ENCODE peak calls at places on chromosomes 6 and 20, in nine cellular contexts. One of them, this sample, is unnamed. For H3K4me1, the result is how much of the 10 kb centered on the place peaks cover.

GRCh38 chr20:6169251-6169650 is 46.4 kb upstream of the FERMT1 start:
- ATAC-seq in left lung: no peak
- ATAC-seq in body of pancreas: no peak
- ATAC-seq in HCT116: peak
- ATAC-seq in IMR-90: peak
- ATAC-seq in upper lobe of right lung: no peak
- ATAC-seq in A549: peak
- ATAC-seq in lower lobe of right lung: no peak
- ATAC-seq in GM12878: peak
- ATAC-seq in this sample: no peak

GRCh38 chr20:13799974-13800373 is 15.1 kb downstream of the NDUFAF5 start:
- ATAC-seq in left lung: no peak
- ATAC-seq in body of pancreas: no peak
- ATAC-seq in HCT116: no peak
- ATAC-seq in IMR-90: no peak
- ATAC-seq in upper lobe of right lung: no peak
- ATAC-seq in A549: peak
- ATAC-seq in lower lobe of right lung: no peak
- ATAC-seq in GM12878: no peak
- ATAC-seq in this sample: no peak

GRCh38 chr20:1817577-1818211 is 77.5 kb upstream of the SIRPA start:
- ATAC-seq in left lung: no peak
- ATAC-seq in body of pancreas: no peak
- ATAC-seq in HCT116: no peak
- ATAC-seq in IMR-90: no peak
- ATAC-seq in upper lobe of right lung: no peak
- ATAC-seq in A549: no peak
- ATAC-seq in lower lobe of right lung: no peak
- ATAC-seq in GM12878: no peak
- ATAC-seq in this sample: no peak

GRCh38 chr6:147282566-147282959 is 78.3 kb downstream of the STXBP5 start:
- ATAC-seq in left lung: no peak
- ATAC-seq in body of pancreas: no peak
- ATAC-seq in HCT116: no peak
- ATAC-seq in IMR-90: no peak
- ATAC-seq in upper lobe of right lung: no peak
- ATAC-seq in A549: no peak
- ATAC-seq in lower lobe of right lung: no peak
- ATAC-seq in GM12878: no peak
- ATAC-seq in this sample: no peak

GRCh38 chr20:43975096-43975768 is 60.6 kb downstream of the TOX2 start:
- ATAC-seq in left lung: no peak
- ATAC-seq in body of pancreas: no peak
- ATAC-seq in HCT116: peak
- ATAC-seq in IMR-90: peak
- ATAC-seq in upper lobe of right lung: no peak
- ATAC-seq in A549: peak
- ATAC-seq in lower lobe of right lung: no peak
- ATAC-seq in GM12878: no peak
- ATAC-seq in this sample: no peak

GRCh38 chr6:83429857-83430605 is 820 bp downstream of the ME1 start:
- ATAC-seq in left lung: peak
- ATAC-seq in body of pancreas: peak
- ATAC-seq in HCT116: peak
- ATAC-seq in IMR-90: peak
- ATAC-seq in upper lobe of right lung: peak
- ATAC-seq in A549: peak
- ATAC-seq in lower lobe of right lung: peak
- ATAC-seq in GM12878: peak
- ATAC-seq in this sample: no peak

GRCh38 chr20:23783447-23783846 is 32.7 kb upstream of the CST1 start:
- ATAC-seq in left lung: no peak
- ATAC-seq in body of pancreas: no peak
- ATAC-seq in HCT116: no peak
- ATAC-seq in IMR-90: no peak
- ATAC-seq in upper lobe of right lung: no peak
- ATAC-seq in A549: no peak
- ATAC-seq in lower lobe of right lung: no peak
- ATAC-seq in GM12878: no peak
- ATAC-seq in this sample: no peak

GRCh38 chr6:40611912-40612311 is 24.7 kb upstream of the LRFN2 start:
- ATAC-seq in left lung: no peak
- ATAC-seq in body of pancreas: no peak
- ATAC-seq in HCT116: no peak
- ATAC-seq in IMR-90: no peak
- ATAC-seq in upper lobe of right lung: peak
- ATAC-seq in A549: no peak
- ATAC-seq in lower lobe of right lung: no peak
- ATAC-seq in GM12878: no peak
- ATAC-seq in this sample: peak

DNA sequence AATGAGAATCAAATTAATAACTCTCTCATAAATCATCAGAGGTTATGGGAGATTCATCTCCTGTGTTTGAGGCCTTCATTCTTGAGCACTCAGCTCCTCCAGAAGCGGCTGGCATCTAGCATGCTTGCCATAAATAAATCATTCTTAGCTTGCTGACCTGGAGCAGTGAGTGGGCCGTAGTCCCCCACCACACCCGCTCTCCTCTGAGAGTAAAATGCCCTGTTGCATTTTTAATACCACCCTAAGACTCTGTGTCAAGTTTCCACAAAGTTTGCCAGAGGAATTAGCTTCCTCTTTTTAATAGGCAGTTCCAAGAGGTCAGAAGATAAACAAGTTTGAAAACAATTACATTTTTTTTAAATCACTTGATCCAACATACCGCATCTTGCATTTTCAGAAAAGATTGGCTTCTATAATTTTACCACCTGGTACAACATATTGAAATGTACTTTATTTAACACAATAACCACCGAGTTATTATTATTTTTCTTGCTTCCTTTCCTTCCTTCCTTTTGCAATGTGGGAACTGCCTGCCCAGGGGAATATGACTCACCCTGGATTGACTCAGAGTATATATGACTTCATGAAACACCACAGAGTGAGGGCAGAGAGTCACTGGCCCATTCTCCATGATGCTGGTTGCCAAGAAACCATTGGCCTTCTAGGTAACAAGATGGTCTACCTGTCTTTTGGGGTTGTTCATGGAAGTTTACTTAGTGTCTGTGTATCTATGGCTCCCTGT is 29.4 kb upstream of the CLIC5 start:
- ATAC-seq in left lung: peak
- ATAC-seq in body of pancreas: peak
- ATAC-seq in HCT116: peak
- ATAC-seq in IMR-90: peak
- ATAC-seq in upper lobe of right lung: peak
- ATAC-seq in A549: peak
- ATAC-seq in lower lobe of right lung: peak
- ATAC-seq in GM12878: no peak
- ATAC-seq in this sample: peak
- H3K27ac ChIP-seq in left lung: peak
- H3K27ac ChIP-seq in body of pancreas: no peak
- H3K27ac ChIP-seq in HCT116: no peak
- H3K27ac ChIP-seq in IMR-90: no peak
- H3K27ac ChIP-seq in upper lobe of right lung: peak
- H3K27ac ChIP-seq in A549: no peak
- H3K27ac ChIP-seq in lower lobe of right lung: peak
- H3K27ac ChIP-seq in GM12878: no peak
- H3K27ac ChIP-seq in this sample: peak

GRCh38 chr6:121482004-121482693 is 46.7 kb downstream of the GJA1 start:
- ATAC-seq in left lung: peak
- ATAC-seq in body of pancreas: no peak
- ATAC-seq in HCT116: no peak
- ATAC-seq in IMR-90: peak
- ATAC-seq in upper lobe of right lung: no peak
- ATAC-seq in A549: peak
- ATAC-seq in lower lobe of right lung: no peak
- ATAC-seq in GM12878: no peak
- ATAC-seq in this sample: no peak

GRCh38 chr6:121479486-121480098 is 44.1 kb downstream of the GJA1 start:
- ATAC-seq in left lung: no peak
- ATAC-seq in body of pancreas: no peak
- ATAC-seq in HCT116: peak
- ATAC-seq in IMR-90: no peak
- ATAC-seq in upper lobe of right lung: no peak
- ATAC-seq in A549: peak
- ATAC-seq in lower lobe of right lung: no peak
- ATAC-seq in GM12878: no peak
- ATAC-seq in this sample: no peak

GRCh38 chr6:121485359-121485809 is 49.9 kb downstream of the GJA1 start:
- ATAC-seq in left lung: no peak
- ATAC-seq in body of pancreas: no peak
- ATAC-seq in HCT116: peak
- ATAC-seq in IMR-90: no peak
- ATAC-seq in upper lobe of right lung: no peak
- ATAC-seq in A549: peak
- ATAC-seq in lower lobe of right lung: no peak
- ATAC-seq in GM12878: no peak
- ATAC-seq in this sample: no peak

GRCh38 chr6:121480099-121480713 is 44.8 kb downstream of the GJA1 start:
- ATAC-seq in left lung: no peak
- ATAC-seq in body of pancreas: no peak
- ATAC-seq in HCT116: peak
- ATAC-seq in IMR-90: no peak
- ATAC-seq in upper lobe of right lung: no peak
- ATAC-seq in A549: peak
- ATAC-seq in lower lobe of right lung: no peak
- ATAC-seq in GM12878: no peak
- ATAC-seq in this sample: no peak

DNA sequence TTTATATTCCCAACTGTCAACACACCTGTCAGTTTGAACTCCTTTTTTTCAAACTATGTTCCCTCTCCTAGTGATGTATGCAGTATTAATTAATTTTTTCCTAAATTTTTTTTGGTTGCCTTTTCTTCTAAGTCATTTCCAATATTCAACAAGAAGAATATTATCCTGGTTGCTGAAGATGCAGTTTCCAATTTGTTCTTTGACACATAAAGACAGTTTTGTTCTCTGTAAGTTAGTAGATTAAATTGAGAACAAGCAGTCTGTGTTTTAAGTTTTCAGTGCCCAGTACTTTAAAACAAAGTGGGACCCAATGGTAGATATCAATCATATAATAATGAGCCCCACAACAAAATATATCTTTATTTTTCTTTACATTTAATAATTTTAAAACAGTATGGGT is 47.3 kb downstream of the GJA1 start:
- ATAC-seq in left lung: no peak
- ATAC-seq in body of pancreas: no peak
- ATAC-seq in HCT116: no peak
- ATAC-seq in IMR-90: no peak
- ATAC-seq in upper lobe of right lung: no peak
- ATAC-seq in A549: no peak
- ATAC-seq in lower lobe of right lung: no peak
- ATAC-seq in GM12878: no peak
- ATAC-seq in this sample: no peak
- TF ChIP-seq CTCF in left lung: no peak
- TF ChIP-seq CTCF in body of pancreas: no peak
- TF ChIP-seq CTCF in HCT116: no peak
- TF ChIP-seq CTCF in IMR-90: no peak
- TF ChIP-seq CTCF in upper lobe of right lung: no peak
- TF ChIP-seq CTCF in A549: no peak
- TF ChIP-seq CTCF in lower lobe of right lung: no peak
- TF ChIP-seq CTCF in GM12878: no peak
- TF ChIP-seq CTCF in this sample: no peak

GRCh38 chr20:57716202-57716601 is 6.4 kb upstream of the PMEPA1 start:
- ATAC-seq in left lung: no peak
- ATAC-seq in body of pancreas: no peak
- ATAC-seq in HCT116: no peak
- ATAC-seq in IMR-90: peak
- ATAC-seq in upper lobe of right lung: no peak
- ATAC-seq in A549: no peak
- ATAC-seq in lower lobe of right lung: no peak
- ATAC-seq in GM12878: no peak
- ATAC-seq in this sample: no peak

GRCh38 chr20:57713951-57714350 is 4.1 kb upstream of the PMEPA1 start:
- ATAC-seq in left lung: no peak
- ATAC-seq in body of pancreas: no peak
- ATAC-seq in HCT116: no peak
- ATAC-seq in IMR-90: no peak
- ATAC-seq in upper lobe of right lung: no peak
- ATAC-seq in A549: no peak
- ATAC-seq in lower lobe of right lung: no peak
- ATAC-seq in GM12878: no peak
- ATAC-seq in this sample: no peak

GRCh38 chr20:57713505-57713903 is 3.7 kb upstream of the PMEPA1 start:
- ATAC-seq in left lung: no peak
- ATAC-seq in body of pancreas: no peak
- ATAC-seq in HCT116: no peak
- ATAC-seq in IMR-90: no peak
- ATAC-seq in upper lobe of right lung: no peak
- ATAC-seq in A549: no peak
- ATAC-seq in lower lobe of right lung: no peak
- ATAC-seq in GM12878: no peak
- ATAC-seq in this sample: no peak

GRCh38 chr20:57715268-57715904 is 5.6 kb upstream of the PMEPA1 start:
- ATAC-seq in left lung: no peak
- ATAC-seq in body of pancreas: no peak
- ATAC-seq in HCT116: no peak
- ATAC-seq in IMR-90: no peak
- ATAC-seq in upper lobe of right lung: no peak
- ATAC-seq in A549: no peak
- ATAC-seq in lower lobe of right lung: no peak
- ATAC-seq in GM12878: no peak
- ATAC-seq in this sample: no peak

DNA sequence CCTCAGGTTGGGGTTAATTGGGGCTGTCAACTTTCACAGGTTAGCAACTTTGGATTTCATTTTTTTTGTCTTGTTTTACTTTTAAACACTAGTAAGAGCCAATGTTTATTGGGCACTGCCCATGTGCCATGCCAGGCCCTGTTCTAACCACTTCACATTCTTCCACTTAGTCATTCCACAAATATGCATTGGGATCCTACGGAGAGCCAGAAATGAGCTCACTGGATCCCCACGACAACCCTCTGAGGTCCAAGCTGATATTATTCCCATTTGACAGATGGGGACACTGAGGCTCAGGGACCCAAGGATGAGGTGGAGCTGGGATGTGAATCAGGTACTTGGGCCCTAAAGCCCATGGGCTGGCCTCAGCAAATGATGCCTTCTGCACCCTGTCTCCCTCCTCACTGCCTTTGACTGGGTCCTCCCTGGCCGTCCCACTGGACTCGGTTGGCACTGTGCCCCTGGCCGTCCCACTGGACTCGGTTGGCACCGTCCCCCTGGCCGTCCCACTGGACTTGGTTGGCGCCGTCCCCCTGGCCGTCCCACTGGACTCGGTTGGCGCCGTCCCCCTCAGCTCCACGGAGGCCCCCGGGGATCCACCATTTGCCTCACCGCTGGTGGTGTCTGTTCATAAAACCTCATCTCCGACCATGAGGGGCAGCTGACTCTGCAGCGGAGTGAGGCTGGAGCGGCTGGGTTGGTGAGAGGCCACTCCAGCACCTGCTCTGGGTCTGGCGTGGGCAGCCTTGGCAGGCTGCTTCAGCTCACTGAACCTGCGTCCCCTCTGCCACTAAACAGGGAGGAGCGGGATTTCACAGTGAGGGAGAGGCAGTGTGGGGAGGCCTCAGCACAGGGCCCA is 4.8 kb upstream of the PMEPA1 start:
- ATAC-seq in left lung: peak
- ATAC-seq in body of pancreas: no peak
- ATAC-seq in HCT116: no peak
- ATAC-seq in IMR-90: no peak
- ATAC-seq in upper lobe of right lung: peak
- ATAC-seq in A549: no peak
- ATAC-seq in lower lobe of right lung: peak
- ATAC-seq in GM12878: no peak
- ATAC-seq in this sample: no peak
- H3K4me1 ChIP-seq in left lung: half or more
- H3K4me1 ChIP-seq in body of pancreas: under half
- H3K4me1 ChIP-seq in HCT116: under half
- H3K4me1 ChIP-seq in IMR-90: under half
- H3K4me1 ChIP-seq in upper lobe of right lung: under half
- H3K4me1 ChIP-seq in A549: half or more
- H3K4me1 ChIP-seq in lower lobe of right lung: under half
- H3K4me1 ChIP-seq in GM12878: under half
- H3K4me1 ChIP-seq in this sample: under half

GRCh38 chr20:16877053-16877554 is 128.9 kb downstream of the OTOR start:
- ATAC-seq in left lung: no peak
- ATAC-seq in body of pancreas: no peak
- ATAC-seq in HCT116: no peak
- ATAC-seq in IMR-90: no peak
- ATAC-seq in upper lobe of right lung: no peak
- ATAC-seq in A549: no peak
- ATAC-seq in lower lobe of right lung: no peak
- ATAC-seq in GM12878: no peak
- ATAC-seq in this sample: no peak
- H3K27ac ChIP-seq in left lung: no peak
- H3K27ac ChIP-seq in body of pancreas: no peak
- H3K27ac ChIP-seq in HCT116: no peak
- H3K27ac ChIP-seq in IMR-90: no peak
- H3K27ac ChIP-seq in upper lobe of right lung: no peak
- H3K27ac ChIP-seq in A549: no peak
- H3K27ac ChIP-seq in lower lobe of right lung: no peak
- H3K27ac ChIP-seq in GM12878: no peak
- H3K27ac ChIP-seq in this sample: no peak

This sample was measured in gastroesophageal sphincter.